ENCODE peak calls at places on chromosomes 2 and 18, in ten cellular contexts. B is sigmoid colon; U is fibroblast of pulmonary artery; O is right cardiac atrium; M is CD8-positive, alpha-beta T cell; A is lower leg skin; C is HAP-1; F is suprapubic skin; J is A549; I is fibroblast of mammary gland. V is an unnamed sample.

GRCh38 chr18:13823707-13824395 is at the start of gene MC5R:
- DNase-seq in B (no peak), U (peak), O (peak), M (peak), A (peak), C (peak), F (no peak), J (peak), I (peak), V (peak)

GRCh38 chr2:60818272-60818671 is 62.2 kb downstream of the PAPOLG start:
- DNase-seq in B (no peak), U (no peak), O (no peak), M (peak), A (peak), C (no peak), F (peak), J (peak), I (peak), V (peak)

GRCh38 chr18:34647251-34647650 is 62.8 kb upstream of the DTNA start:
- DNase-seq in B (no peak), U (no peak), O (no peak), M (no peak), A (no peak), C (peak), F (no peak), J (peak), I (no peak), V (no peak)

GRCh38 chr2:71558300-71559051 is 105.1 kb downstream of the DYSF start:
- DNase-seq in B (no peak), U (no peak), O (peak), M (no peak), A (no peak), C (no peak), F (no peak), J (peak), I (no peak), V (no peak)

GRCh38 chr2:73281244-73281643 is 3.0 kb downstream of the FBXO41 start:
- DNase-seq in B (no peak), U (no peak), O (no peak), M (no peak), A (peak), C (no peak), F (no peak), J (no peak), I (peak), V (no peak)

GRCh38 chr2:193695367-193695766 is 1500.6 kb upstream of the TMEFF2 start:
- DNase-seq in B (no peak), U (peak), O (no peak), M (no peak), A (no peak), C (peak), F (no peak), J (peak), I (peak), V (peak)

GRCh38 chr2:7639476-7639875 is 722.3 kb downstream of the RNF144A start:
- DNase-seq in B (no peak), U (no peak), O (no peak), M (no peak), A (no peak), C (no peak), F (no peak), J (no peak), I (no peak), V (no peak)

GRCh38 chr2:109069430-109070194 is 59.4 kb upstream of the SH3RF3 start:
- DNase-seq in B (no peak), U (no peak), O (no peak), M (no peak), A (peak), C (no peak), F (peak), J (no peak), I (no peak), V (no peak)

GRCh38 chr18:63223837-63224236 is 95.7 kb downstream of the BCL2 start:
- DNase-seq in B (no peak), U (no peak), O (no peak), M (no peak), A (no peak), C (no peak), F (no peak), J (no peak), I (no peak), V (no peak)

GRCh38 chr2:43029186-43029585 is 197.2 kb downstream of the ZFP36L2 start:
- DNase-seq in B (peak), U (no peak), O (no peak), M (no peak), A (peak), C (no peak), F (no peak), J (no peak), I (no peak), V (no peak)

GRCh38 chr18:55665506-55665905 is 77.5 kb upstream of the TCF4 start:
- DNase-seq in B (no peak), U (no peak), O (no peak), M (no peak), A (no peak), C (no peak), F (no peak), J (no peak), I (no peak), V (no peak)

GRCh38 chr2:17788773-17789172 is 27.5 kb upstream of the MSGN1 start:
- DNase-seq in B (no peak), U (no peak), O (no peak), M (no peak), A (no peak), C (no peak), F (no peak), J (no peak), I (no peak), V (no peak)

GRCh38 chr2:119005081-119005480 is 63.1 kb downstream of the MARCO start:
- DNase-seq in B (no peak), U (no peak), O (no peak), M (no peak), A (peak), C (no peak), F (peak), J (no peak), I (peak), V (no peak)

GRCh38 chr2:239181601-239182471 is 219.0 kb downstream of the HDAC4 start:
- DNase-seq in B (peak), U (no peak), O (no peak), M (no peak), A (peak), C (no peak), F (peak), J (no peak), I (no peak), V (no peak)

GRCh38 chr18:46723856-46724415 is 32.9 kb downstream of the ST8SIA5 start:
- DNase-seq in B (no peak), U (no peak), O (no peak), M (no peak), A (peak), C (no peak), F (peak), J (no peak), I (no peak), V (no peak)

GRCh38 chr18:24658302-24658701 is 197.9 kb downstream of the HRH4 start:
- DNase-seq in B (no peak), U (no peak), O (no peak), M (no peak), A (no peak), C (no peak), F (no peak), J (no peak), I (no peak), V (no peak)

GRCh38 chr2:9266711-9267110 is 60.1 kb downstream of the ASAP2 start:
- DNase-seq in B (no peak), U (no peak), O (no peak), M (no peak), A (no peak), C (no peak), F (no peak), J (no peak), I (peak), V (no peak)

GRCh38 chr2:191013617-191013875 is 425 bp downstream of the STAT1 start:
- DNase-seq in B (no peak), U (no peak), O (no peak), M (no peak), A (no peak), C (no peak), F (no peak), J (no peak), I (peak), V (no peak)

GRCh38 chr2:224973112-224974016 is 68.9 kb downstream of the DOCK10 start:
- DNase-seq in B (no peak), U (no peak), O (no peak), M (peak), A (no peak), C (no peak), F (no peak), J (no peak), I (no peak), V (peak)

GRCh38 chr2:151543898-151544297 is 134.2 kb downstream of the RIF1 start:
- DNase-seq in B (no peak), U (no peak), O (no peak), M (no peak), A (no peak), C (no peak), F (no peak), J (no peak), I (peak), V (no peak)

GRCh38 chr2:178195390-178196166 is 1.3 kb downstream of the OSBPL6 start:
- DNase-seq in B (no peak), U (no peak), O (no peak), M (no peak), A (no peak), C (no peak), F (no peak), J (no peak), I (no peak), V (no peak)

GRCh38 chr2:230068658-230069080 is at the start of gene SLC16A14:
- DNase-seq in B (no peak), U (peak), O (no peak), M (no peak), A (no peak), C (peak), F (no peak), J (peak), I (peak), V (peak)

GRCh38 chr2:120347387-120348010 is 1.6 kb downstream of the INHBB start:
- DNase-seq in B (no peak), U (no peak), O (no peak), M (no peak), A (no peak), C (no peak), F (no peak), J (no peak), I (no peak), V (peak)

GRCh38 chr2:168913171-168913484 is 12.0 kb downstream of the G6PC2 start:
- DNase-seq in B (no peak), U (no peak), O (no peak), M (no peak), A (no peak), C (no peak), F (no peak), J (no peak), I (no peak), V (no peak)

GRCh38 chr18:67242001-67242400 is 274.5 kb downstream of the DSEL start:
- DNase-seq in B (no peak), U (no peak), O (no peak), M (no peak), A (no peak), C (no peak), F (no peak), J (no peak), I (no peak), V (no peak)

GRCh38 chr18:67241292-67241691 is 275.2 kb downstream of the DSEL start:
- DNase-seq in B (no peak), U (no peak), O (no peak), M (no peak), A (no peak), C (no peak), F (no peak), J (no peak), I (no peak), V (no peak)

GRCh38 chr18:67239826-67240225 is 276.7 kb downstream of the DSEL start:
- DNase-seq in B (no peak), U (no peak), O (no peak), M (no peak), A (no peak), C (no peak), F (no peak), J (no peak), I (no peak), V (no peak)

DNA sequence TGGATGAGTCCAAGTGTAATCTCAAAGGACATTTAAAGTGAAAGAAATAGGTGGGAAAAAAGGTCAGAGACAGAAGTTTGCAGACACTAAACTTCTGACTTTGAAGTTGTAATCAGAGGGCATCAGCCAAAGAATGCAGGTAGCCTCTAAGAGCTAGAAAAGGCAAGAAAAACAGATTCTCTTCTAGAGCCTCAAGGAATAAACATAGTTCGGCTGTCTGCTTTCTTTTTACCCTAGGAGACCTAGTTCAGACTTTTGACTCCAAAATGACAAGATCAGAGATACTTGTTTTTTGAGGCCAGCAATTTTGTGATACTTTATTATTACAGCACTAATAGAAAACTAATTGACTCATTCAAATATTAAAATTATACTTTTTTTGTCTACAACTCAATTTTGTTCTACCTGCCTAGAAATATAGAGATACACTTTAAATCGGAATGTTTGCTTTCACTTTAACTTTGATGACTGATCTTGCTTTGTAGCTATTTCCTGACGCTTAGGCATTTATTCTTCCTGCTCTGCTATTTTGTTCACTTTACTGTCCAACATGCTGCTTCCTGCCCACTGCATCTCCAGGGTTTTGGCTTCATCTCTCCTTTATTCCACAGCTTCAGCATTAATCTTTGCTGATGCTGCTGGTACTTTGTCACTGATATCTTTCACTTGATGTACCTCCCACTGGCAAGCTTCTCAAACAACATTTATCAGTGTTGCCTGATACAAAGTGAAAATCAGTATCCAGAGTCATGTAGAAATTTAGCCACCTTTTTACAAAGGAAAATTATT is 272.5 kb downstream of the DSEL start:
- DNase-seq in B (no peak), U (peak), O (no peak), M (no peak), A (no peak), C (no peak), F (no peak), J (no peak), I (peak), V (peak)
- H3K4me3 ChIP-seq in B (peak), U (peak), O (peak), M (peak), A (no peak), C (no peak), F (no peak), J (peak), I (peak), V (peak)

GRCh38 chr2:70091816-70092215 is 4.5 kb downstream of the PCBP1 start:
- DNase-seq in B (no peak), U (no peak), O (no peak), M (no peak), A (no peak), C (no peak), F (no peak), J (no peak), I (no peak), V (no peak)

GRCh38 chr2:70094171-70094977 is 7.1 kb downstream of the PCBP1 start:
- DNase-seq in B (peak), U (no peak), O (peak), M (no peak), A (peak), C (no peak), F (no peak), J (no peak), I (no peak), V (no peak)

GRCh38 chr2:70095833-70096670 is 8.8 kb downstream of the PCBP1 start:
- DNase-seq in B (peak), U (no peak), O (peak), M (no peak), A (peak), C (no peak), F (no peak), J (no peak), I (no peak), V (no peak)

GRCh38 chr2:70098032-70098431 is 10.8 kb downstream of the PCBP1 start:
- DNase-seq in B (no peak), U (no peak), O (no peak), M (no peak), A (no peak), C (no peak), F (no peak), J (no peak), I (no peak), V (no peak)

DNA sequence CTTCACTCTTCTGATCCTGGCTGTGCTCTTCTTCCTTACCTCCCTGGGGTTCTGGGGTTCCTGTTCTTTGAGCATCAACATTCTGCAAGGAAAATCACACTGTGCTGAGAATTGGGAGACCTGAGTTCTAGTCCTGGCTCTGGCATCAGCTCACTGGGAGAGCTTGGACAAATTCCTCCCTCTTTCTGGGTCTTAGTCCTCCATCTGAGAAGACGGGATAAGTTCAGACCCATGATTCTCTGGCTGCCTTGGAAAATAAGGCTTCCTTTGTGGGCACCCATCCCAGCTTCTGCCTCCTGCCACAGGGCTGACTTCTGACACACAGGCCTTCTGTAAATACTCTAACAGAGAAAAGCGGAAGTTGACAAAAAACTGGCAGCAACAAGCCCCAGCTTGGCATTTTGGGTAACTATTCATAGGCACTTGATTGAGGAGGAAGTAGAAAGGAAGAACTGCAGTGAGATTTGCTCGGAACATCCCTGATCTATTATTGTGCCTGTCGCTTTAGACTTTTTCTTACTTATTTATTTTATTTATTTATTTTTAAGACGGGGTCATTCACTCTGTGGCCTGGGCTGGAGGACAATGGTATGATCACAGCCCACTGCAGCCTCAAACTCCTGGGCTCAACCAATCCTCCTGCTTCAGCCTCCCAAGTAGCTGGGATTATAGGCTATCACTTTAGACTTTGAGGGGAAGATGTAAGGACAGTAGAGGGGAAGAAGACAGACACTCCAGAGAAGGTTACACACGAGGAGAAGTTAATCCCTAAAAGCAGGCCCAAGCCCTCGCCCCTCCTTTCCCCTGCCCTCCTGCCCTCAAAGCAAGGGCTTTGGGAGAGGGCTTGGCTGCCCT is 7.9 kb downstream of the PCBP1 start:
- DNase-seq in B (peak), U (peak), O (peak), M (peak), A (peak), C (no peak), F (no peak), J (peak), I (peak), V (peak)
- H3K4me3 ChIP-seq in B (no peak), U (no peak), O (no peak), M (peak), A (no peak), C (no peak), F (peak), J (no peak), I (no peak), V (no peak)

GRCh38 chr2:29921560-29921915 is at the start of gene ALK:
- DNase-seq in B (peak), U (peak), O (peak), M (peak), A (peak), C (peak), F (peak), J (peak), I (peak), V (peak)
- H3K4me3 ChIP-seq in B (peak), U (no peak), O (peak), M (peak), A (no peak), C (peak), F (peak), J (peak), I (no peak), V (peak)

GRCh38 chr18:48330016-48330991 is 78.9 kb downstream of the ZBTB7C start:
- DNase-seq in B (no peak), U (peak), O (no peak), M (no peak), A (no peak), C (no peak), F (no peak), J (peak), I (peak), V (peak)
- H3K4me3 ChIP-seq in B (no peak), U (no peak), O (no peak), M (no peak), A (no peak), C (no peak), F (no peak), J (no peak), I (no peak), V (no peak)

DNA sequence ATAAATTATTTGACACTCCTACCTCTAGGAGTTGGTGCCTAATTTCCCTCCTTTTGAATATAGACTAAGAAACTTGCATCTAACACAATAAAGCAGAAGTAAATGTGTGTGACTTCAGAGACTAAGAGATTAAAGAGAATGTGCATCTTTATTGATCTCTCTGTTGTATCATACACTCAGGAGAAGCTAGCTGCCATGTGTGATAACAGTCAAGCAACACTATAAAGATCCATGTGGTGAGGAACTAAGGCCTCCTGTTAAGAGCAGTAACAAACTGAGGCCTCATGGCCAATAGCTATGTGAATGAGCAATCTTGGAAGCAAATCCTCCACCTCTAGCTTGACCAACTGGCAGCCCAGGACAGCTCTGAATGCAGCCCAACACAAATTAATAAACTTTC is 3.4 kb downstream of the FANCL start:
- DNase-seq in B (no peak), U (no peak), O (no peak), M (no peak), A (no peak), C (no peak), F (no peak), J (peak), I (peak), V (no peak)
- H3K4me3 ChIP-seq in B (no peak), U (no peak), O (no peak), M (no peak), A (no peak), C (no peak), F (no peak), J (no peak), I (no peak), V (no peak)

GRCh38 chr2:113219092-113219441 is 45.3 kb downstream of the PSD4 start:
- DNase-seq in B (no peak), U (no peak), O (no peak), M (no peak), A (no peak), C (no peak), F (no peak), J (no peak), I (no peak), V (no peak)
- H3K4me3 ChIP-seq in B (no peak), U (no peak), O (no peak), M (no peak), A (no peak), C (no peak), F (no peak), J (no peak), I (no peak), V (no peak)

GRCh38 chr2:199911052-199911876 is at the start of gene C2orf69:
- DNase-seq in B (peak), U (peak), O (peak), M (peak), A (peak), C (peak), F (peak), J (peak), I (peak), V (peak)

GRCh38 chr2:199914372-199914958 is 3.4 kb downstream of the C2orf69 start:
- DNase-seq in B (no peak), U (no peak), O (no peak), M (no peak), A (no peak), C (no peak), F (no peak), J (no peak), I (no peak), V (no peak)

GRCh38 chr2:199922856-199923255 is 11.8 kb downstream of the C2orf69 start:
- DNase-seq in B (no peak), U (no peak), O (no peak), M (no peak), A (no peak), C (no peak), F (no peak), J (peak), I (peak), V (no peak)

GRCh38 chr2:199911877-199912161 is 726 bp downstream of the C2orf69 start:
- DNase-seq in B (no peak), U (no peak), O (no peak), M (no peak), A (no peak), C (no peak), F (no peak), J (no peak), I (no peak), V (no peak)

DNA sequence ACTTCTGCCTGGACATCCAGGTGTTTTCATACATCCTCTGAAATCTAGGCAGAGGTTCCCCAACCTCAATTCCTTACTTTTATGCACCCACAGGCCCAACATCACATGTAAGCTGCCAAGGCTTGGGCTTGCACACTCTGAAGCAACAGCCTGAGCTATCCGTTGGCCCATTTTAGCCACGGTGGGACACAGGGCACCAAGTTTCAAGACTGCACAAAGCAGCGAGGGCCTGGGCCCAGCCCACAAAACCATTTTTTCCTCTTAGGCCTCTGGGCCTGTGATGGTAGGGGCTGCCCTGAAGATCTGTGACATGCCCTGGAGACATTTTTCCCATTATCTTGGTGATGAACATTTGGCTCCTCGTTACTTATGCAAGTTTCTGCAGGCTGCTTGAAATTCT is 5.9 kb downstream of the C2orf69 start:
- DNase-seq in B (no peak), U (no peak), O (no peak), M (no peak), A (no peak), C (no peak), F (no peak), J (no peak), I (no peak), V (no peak)
- H3K4me3 ChIP-seq in B (no peak), U (no peak), O (no peak), M (no peak), A (no peak), C (no peak), F (no peak), J (no peak), I (no peak), V (no peak)

V was measured in adipocyte.